ENCODE peak calls at places on chromosome 19, in five cellular contexts. B, V, U, Y and E are unnamed samples.

GRCh38 chr19:18123819-18124218 is 26.2 kb downstream of the MAST3 start:
- DNase-seq in B (no peak), V (no peak), U (no peak), Y (no peak), E (no peak)

GRCh38 chr19:55462722-55463121 is 1.3 kb upstream of the ISOC2 start:
- DNase-seq in B (no peak), V (no peak), U (no peak), Y (no peak), E (no peak)

GRCh38 chr19:15455996-15456395 is 6.2 kb upstream of the WIZ start:
- DNase-seq in B (no peak), V (no peak), U (no peak), Y (no peak), E (no peak)

GRCh38 chr19:42081584-42082258 is 5.8 kb downstream of the ZNF574 start:
- DNase-seq in B (no peak), V (no peak), U (peak), Y (no peak), E (no peak)

GRCh38 chr19:17281391-17282304 is at the start of gene ANKLE1:
- DNase-seq in B (peak), V (peak), U (no peak), Y (no peak), E (no peak)

GRCh38 chr19:42291437-42291815 is 10.5 kb upstream of the PRR19 start:
- DNase-seq in B (peak), V (no peak), U (no peak), Y (no peak), E (no peak)

GRCh38 chr19:14048439-14049153 is 13.3 kb downstream of the PALM3 start:
- DNase-seq in B (peak), V (no peak), U (peak), Y (peak), E (no peak)

GRCh38 chr19:409515-410242 is 732 bp upstream of the C2CD4C start:
- DNase-seq in B (no peak), V (no peak), U (no peak), Y (no peak), E (no peak)

GRCh38 chr19:28497137-28497536 is 715.8 kb downstream of the UQCRFS1 start:
- DNase-seq in B (no peak), V (no peak), U (no peak), Y (no peak), E (no peak)

GRCh38 chr19:48695743-48696352 is at the start of gene FUT2:
- DNase-seq in B (peak), V (no peak), U (no peak), Y (no peak), E (no peak)

GRCh38 chr19:53810891-53811290 is 13.2 kb downstream of the NLRP12 start:
- DNase-seq in B (no peak), V (no peak), U (no peak), Y (no peak), E (no peak)

GRCh38 chr19:53812335-53812734 is 11.8 kb downstream of the NLRP12 start:
- DNase-seq in B (peak), V (no peak), U (no peak), Y (no peak), E (no peak)

GRCh38 chr19:53810187-53810546 is 13.9 kb downstream of the NLRP12 start:
- DNase-seq in B (no peak), V (no peak), U (no peak), Y (no peak), E (no peak)

GRCh38 chr19:53808710-53809125 is 15.4 kb downstream of the NLRP12 start:
- DNase-seq in B (peak), V (no peak), U (peak), Y (no peak), E (peak)

GRCh38 chr19:53809518-53810186 is 14.5 kb downstream of the NLRP12 start:
- DNase-seq in B (peak), V (no peak), U (no peak), Y (peak), E (no peak)
- TF ChIP-seq ATF3 in B (no peak), V (no peak), U (no peak), Y (no peak), E (no peak)

GRCh38 chr19:38587562-38587961 is 30.2 kb downstream of the MAP4K1 start:
- DNase-seq in B (no peak), V (no peak), U (no peak), Y (no peak), E (no peak)

GRCh38 chr19:38583985-38584305 is 33.8 kb downstream of the MAP4K1 start:
- DNase-seq in B (no peak), V (no peak), U (no peak), Y (no peak), E (no peak)

GRCh38 chr19:38588041-38588440 is 29.7 kb downstream of the MAP4K1 start:
- DNase-seq in B (no peak), V (no peak), U (no peak), Y (no peak), E (no peak)

GRCh38 chr19:38580080-38580479 is 37.7 kb downstream of the MAP4K1 start:
- DNase-seq in B (no peak), V (no peak), U (no peak), Y (no peak), E (no peak)

DNA sequence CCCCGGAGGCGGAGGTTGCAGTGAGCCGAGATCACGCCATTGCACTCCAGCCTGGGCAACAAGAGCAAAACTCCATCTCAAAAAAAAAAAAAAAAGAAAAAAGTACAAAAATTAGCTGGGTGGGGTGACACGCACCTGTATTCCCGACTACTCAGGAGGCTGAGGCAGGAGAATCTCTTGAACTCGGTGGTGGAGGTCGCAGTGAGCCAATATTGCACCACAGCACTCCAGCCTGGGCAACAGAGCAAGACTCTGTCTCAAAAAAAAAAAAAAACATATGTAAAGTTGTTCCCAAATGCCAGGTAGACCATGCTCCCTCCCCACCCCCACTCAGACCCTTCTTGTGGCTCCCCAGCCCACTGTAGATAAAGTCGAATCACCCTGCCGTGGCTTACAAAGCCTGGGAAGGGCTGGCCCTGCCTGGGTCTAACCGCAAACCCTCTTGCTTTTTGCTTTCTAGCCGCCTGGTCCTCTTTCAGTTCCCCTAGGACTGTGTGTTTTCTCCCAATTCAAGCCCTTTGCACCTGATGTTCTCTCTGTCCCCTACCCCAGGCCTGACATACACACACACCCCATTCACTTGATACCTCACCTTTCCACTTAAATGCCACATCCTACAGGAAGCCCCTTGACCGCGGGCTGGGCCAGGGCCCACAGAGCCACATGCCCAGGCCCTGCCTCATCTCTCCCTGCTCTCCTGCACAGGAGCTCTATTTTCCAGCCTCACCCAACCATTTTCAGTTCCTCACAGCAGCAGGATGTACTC is 34.4 kb downstream of the MAP4K1 start:
- DNase-seq in B (no peak), V (peak), U (no peak), Y (no peak), E (no peak)
- TF ChIP-seq ATF3 in B (no peak), V (no peak), U (no peak), Y (no peak), E (no peak)

GRCh38 chr19:31127132-31127967 is 221.9 kb downstream of the TSHZ3 start:
- DNase-seq in B (no peak), V (no peak), U (no peak), Y (peak), E (no peak)
- TF ChIP-seq ATF3 in B (no peak), V (no peak), U (no peak), Y (no peak), E (no peak)

GRCh38 chr19:2578391-2578826 is 102.5 kb downstream of the GADD45B start:
- DNase-seq in B (peak), V (no peak), U (no peak), Y (no peak), E (no peak)
- TF ChIP-seq ATF3 in B (no peak), V (no peak), U (no peak), Y (no peak), E (no peak)

GRCh38 chr19:10013834-10014618 is 743 bp downstream of the RDH8 start:
- DNase-seq in B (no peak), V (no peak), U (no peak), Y (no peak), E (no peak)

GRCh38 chr19:10010939-10011338 is 635 bp upstream of the COL5A3 start:
- DNase-seq in B (no peak), V (no peak), U (no peak), Y (no peak), E (no peak)

GRCh38 chr19:10011974-10012373 is 1.3 kb upstream of the RDH8 start:
- DNase-seq in B (no peak), V (no peak), U (no peak), Y (no peak), E (no peak)

GRCh38 chr19:10010247-10010691 is at the start of gene COL5A3:
- DNase-seq in B (peak), V (no peak), U (no peak), Y (no peak), E (no peak)

DNA sequence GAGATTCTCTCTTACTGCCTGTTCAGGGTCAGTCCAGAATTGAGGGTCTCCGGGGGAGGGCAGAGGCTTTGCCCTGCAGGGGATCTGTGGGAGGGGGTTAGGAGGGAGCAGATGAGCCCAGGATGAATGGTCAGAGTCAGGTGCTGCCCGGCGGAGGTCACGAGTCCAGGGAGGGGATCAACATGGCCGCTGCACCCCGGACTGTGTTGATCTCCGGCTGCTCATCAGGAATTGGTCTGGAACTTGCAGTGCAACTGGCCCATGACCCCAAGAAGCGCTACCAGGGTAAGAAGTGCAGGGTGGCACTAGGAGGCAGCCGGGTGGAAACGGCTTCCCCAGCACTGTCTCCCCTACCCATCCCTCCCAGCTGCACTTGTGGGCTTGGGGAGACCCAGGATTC is at the start of gene RDH8:
- DNase-seq in B (no peak), V (no peak), U (no peak), Y (no peak), E (no peak)
- TF ChIP-seq ATF3 in B (no peak), V (no peak), U (no peak), Y (no peak), E (no peak)

GRCh38 chr19:5536337-5536894 is 31.3 kb downstream of the TINCR start:
- DNase-seq in B (peak), V (no peak), U (no peak), Y (peak), E (peak)

GRCh38 chr19:5540208-5540607 is 27.5 kb downstream of the TINCR start:
- DNase-seq in B (no peak), V (no peak), U (no peak), Y (no peak), E (no peak)

GRCh38 chr19:5537870-5538269 is 29.9 kb downstream of the TINCR start:
- DNase-seq in B (no peak), V (no peak), U (no peak), Y (no peak), E (no peak)

GRCh38 chr19:5541456-5541855 is 26.3 kb downstream of the TINCR start:
- DNase-seq in B (no peak), V (no peak), U (no peak), Y (no peak), E (no peak)

DNA sequence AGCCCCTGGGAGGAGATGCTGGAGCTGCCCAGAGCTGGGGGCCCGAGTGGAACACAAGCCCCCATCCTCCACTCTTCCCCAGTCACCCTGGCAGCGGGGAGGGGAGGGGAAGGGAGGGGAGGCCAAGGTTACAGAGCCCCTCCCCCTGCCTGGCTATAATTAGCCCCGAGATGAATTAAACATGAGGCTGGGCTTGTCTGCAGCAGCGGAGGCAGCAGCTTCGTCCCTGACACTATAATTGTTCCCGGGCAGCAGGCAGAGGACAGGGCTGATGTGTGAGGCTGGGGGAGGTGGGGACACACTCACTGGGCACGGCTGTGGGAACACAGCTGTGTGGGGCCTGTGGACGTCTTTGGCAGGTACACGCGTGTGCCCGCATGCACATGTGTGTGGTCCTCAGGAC is 28.3 kb downstream of the TINCR start:
- DNase-seq in B (peak), V (no peak), U (no peak), Y (no peak), E (no peak)
- TF ChIP-seq ATF3 in B (no peak), V (no peak), U (no peak), Y (no peak), E (no peak)